ENCODE peak calls at places on chromosomes 4 and X, in ten cellular contexts. A, O, M, R, L, T, H, U, E and Y are unnamed samples.

GRCh38 chrX:149630681-149631292 is 805 bp downstream of the TMEM185A start:
- DNase-seq in R (no peak), L (no peak), T (no peak), A (peak), O (no peak), E (peak), M (no peak), H (peak), U (peak), Y (peak)

GRCh38 chr4:86935499-86935832 is 655 bp downstream of the AFF1 start:
- DNase-seq in E (no peak), O (peak), H (no peak), T (peak), U (no peak), L (no peak), A (no peak), M (no peak), R (no peak), Y (no peak)

GRCh38 chr4:968221-968620 is 5.1 kb downstream of the DGKQ start:
- DNase-seq in L (no peak), R (peak), A (no peak), E (no peak), M (no peak), H (no peak), O (no peak), T (peak), U (no peak), Y (no peak)

GRCh38 chr4:172895699-172896098 is 272.9 kb upstream of the GALNT7 start:
- DNase-seq in H (no peak), A (no peak), L (no peak), M (no peak), T (no peak), O (no peak), U (no peak), R (no peak), E (no peak), Y (no peak)

GRCh38 chrX:46648660-46649059 is 75.1 kb downstream of the CHST7 start:
- DNase-seq in H (no peak), O (no peak), R (no peak), E (no peak), A (no peak), T (peak), L (no peak), M (no peak), U (no peak), Y (no peak)

GRCh38 chr4:113411496-113411938 is 350.0 kb downstream of the CAMK2D start:
- DNase-seq in T (no peak), U (peak), O (no peak), R (no peak), A (peak), E (peak), L (no peak), H (peak), M (peak), Y (peak)

GRCh38 chr4:8778301-8778700 is 93.3 kb downstream of the HMX1 start:
- DNase-seq in M (no peak), R (peak), L (no peak), E (no peak), T (no peak), O (no peak), A (no peak), U (no peak), H (no peak), Y (no peak)

GRCh38 chr4:110134269-110134889 is 64.0 kb downstream of the ELOVL6 start:
- DNase-seq in O (no peak), R (no peak), L (no peak), H (peak), E (no peak), M (no peak), U (no peak), T (no peak), A (no peak), Y (no peak)

GRCh38 chr4:124212835-124213640 is 499.5 kb downstream of the ANKRD50 start:
- DNase-seq in R (no peak), U (peak), O (no peak), A (peak), M (no peak), T (no peak), L (no peak), E (no peak), H (peak), Y (peak)

GRCh38 chr4:38163216-38164006 is 203.2 kb downstream of the PTTG2 start:
- DNase-seq in A (peak), R (no peak), M (no peak), T (no peak), H (peak), L (no peak), U (peak), O (no peak), E (peak), Y (peak)

GRCh38 chr4:115759231-115759630 is 645.8 kb upstream of the NDST4 start:
- DNase-seq in O (no peak), M (no peak), L (no peak), H (no peak), T (no peak), U (no peak), R (no peak), A (no peak), E (no peak), Y (no peak)

GRCh38 chrX:14718403-14718802 is 154.5 kb downstream of the FANCB start:
- DNase-seq in O (no peak), U (peak), E (no peak), L (no peak), R (no peak), A (no peak), M (no peak), H (peak), T (no peak), Y (no peak)

GRCh38 chr4:154707877-154708276 is 35.9 kb upstream of the LRAT start:
- DNase-seq in O (no peak), T (no peak), M (no peak), U (no peak), H (no peak), E (no peak), R (no peak), L (no peak), A (no peak), Y (no peak)

GRCh38 chrX:116232833-116233232 is 62.3 kb downstream of the AGTR2 start:
- DNase-seq in L (no peak), O (no peak), M (no peak), H (peak), A (no peak), T (no peak), R (no peak), U (peak), E (peak), Y (peak)

GRCh38 chrX:72346306-72346949 is 40.7 kb upstream of the CITED1 start:
- DNase-seq in R (no peak), H (no peak), M (no peak), U (no peak), A (no peak), L (no peak), E (no peak), O (no peak), T (peak), Y (no peak)

GRCh38 chr4:151409470-151410313 is 716 bp downstream of the FHIP1A start:
- DNase-seq in M (peak), E (no peak), T (peak), O (no peak), A (no peak), L (peak), U (no peak), H (no peak), R (peak), Y (no peak)

GRCh38 chr4:68617003-68617698 is 41.0 kb upstream of the UGT2B17 start:
- DNase-seq in L (no peak), U (no peak), M (no peak), O (no peak), H (no peak), R (no peak), T (no peak), A (no peak), E (no peak), Y (no peak)

GRCh38 chr4:26819478-26819877 is 41.2 kb upstream of the STIM2 start:
- DNase-seq in U (no peak), H (no peak), R (no peak), A (no peak), L (no peak), E (no peak), O (no peak), M (no peak), T (no peak), Y (no peak)

DNA sequence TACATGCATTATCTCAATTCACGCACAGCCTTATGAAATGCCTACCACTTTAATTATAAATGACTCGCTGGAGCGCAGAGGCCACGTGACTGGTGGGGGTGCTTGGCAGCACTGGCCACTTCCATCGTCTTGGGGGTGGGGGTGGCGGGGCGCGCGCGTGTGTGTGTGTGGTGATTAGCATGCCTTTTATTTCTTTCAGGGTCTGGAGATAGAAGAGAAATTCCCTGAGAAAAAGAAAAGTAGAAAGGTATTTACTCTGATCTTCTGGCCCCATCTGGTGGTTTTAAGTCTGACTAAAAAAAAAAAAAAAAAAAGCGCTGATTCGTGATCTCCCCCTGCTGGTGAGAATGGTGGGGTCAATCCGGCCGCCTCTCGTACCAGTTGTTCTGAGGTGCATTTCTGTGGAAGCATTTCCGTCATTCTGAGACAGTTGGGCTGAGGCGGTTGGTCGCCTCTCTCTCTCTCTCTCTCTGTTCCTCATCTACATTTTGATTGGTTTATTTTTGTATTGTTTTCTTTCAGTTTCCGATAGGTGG is at the start of gene CCNB3:
- DNase-seq in T (peak), R (peak), E (peak), A (peak), O (peak), U (peak), M (peak), H (peak), L (peak), Y (peak)
- H3K4me3 ChIP-seq in T (peak), R (peak), E (peak), A (peak), O (peak), U (peak), M (peak), H (peak), L (peak), Y (peak)

DNA sequence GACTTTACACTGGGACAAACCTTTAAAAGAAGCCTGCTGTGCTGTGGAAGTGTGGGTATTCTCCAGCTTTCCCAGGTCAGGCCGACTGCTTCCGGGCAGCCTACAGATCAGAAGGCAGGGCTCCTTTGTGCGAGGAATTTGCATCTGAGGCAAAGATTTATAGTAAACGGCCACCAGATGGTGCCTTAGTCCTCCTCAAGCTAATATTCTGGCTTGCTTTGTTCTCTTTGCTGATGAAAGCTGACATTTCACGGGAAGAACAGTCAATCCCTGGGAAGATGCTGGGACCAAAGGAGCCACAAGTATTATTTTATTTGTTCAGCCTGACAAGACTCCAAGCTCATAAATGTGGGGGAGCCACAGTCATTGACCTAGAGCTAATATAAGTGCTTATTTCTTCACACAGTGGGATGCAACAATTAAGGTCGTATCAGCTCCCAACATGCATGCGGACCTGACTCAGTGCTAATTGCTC is 120.8 kb upstream of the TRIM2 start:
- DNase-seq in U (peak), T (peak), M (peak), E (peak), O (peak), H (peak), L (no peak), A (peak), R (no peak), Y (peak)
- H3K4me3 ChIP-seq in U (no peak), T (no peak), M (no peak), E (no peak), O (no peak), H (no peak), L (no peak), A (no peak), R (no peak), Y (no peak)

GRCh38 chr4:76977731-76978350 is 28.3 kb downstream of the SEPTIN11 start:
- DNase-seq in A (peak), L (no peak), U (peak), O (no peak), H (peak), E (no peak), R (no peak), T (no peak), M (no peak), Y (peak)
- H3K4me3 ChIP-seq in A (peak), L (no peak), U (no peak), O (no peak), H (peak), E (no peak), R (no peak), T (no peak), M (no peak), Y (no peak)

GRCh38 chr4:138910201-138910913 is 105.2 kb upstream of the NOCT start:
- DNase-seq in H (peak), O (no peak), E (no peak), R (no peak), T (no peak), M (no peak), A (no peak), L (no peak), U (peak), Y (peak)
- H3K4me3 ChIP-seq in H (no peak), O (no peak), E (no peak), R (no peak), T (no peak), M (no peak), A (no peak), L (no peak), U (no peak), Y (no peak)